ENCODE peak calls at places on chromosomes 6 and 20, in six cellular contexts. One of them, this sample, is unnamed.

GRCh38 chr20:2381303-2381702 is 602 bp downstream of the TGM6 start:
- DNase-seq in neural progenitor cell: no peak
- DNase-seq in PC-3: no peak
- DNase-seq in GM23248: no peak
- DNase-seq in HCT116: no peak
- DNase-seq in SK-N-SH: no peak
- DNase-seq in this sample: no peak

GRCh38 chr6:144568241-144568640 is 283.1 kb downstream of the UTRN start:
- DNase-seq in neural progenitor cell: no peak
- DNase-seq in PC-3: no peak
- DNase-seq in GM23248: no peak
- DNase-seq in HCT116: no peak
- DNase-seq in SK-N-SH: no peak
- DNase-seq in this sample: no peak

GRCh38 chr6:125101656-125102055 is 51.9 kb upstream of the TPD52L1 start:
- DNase-seq in neural progenitor cell: no peak
- DNase-seq in PC-3: peak; percentile 14
- DNase-seq in GM23248: peak; percentile 47
- DNase-seq in HCT116: no peak
- DNase-seq in SK-N-SH: no peak
- DNase-seq in this sample: no peak

GRCh38 chr6:7727150-7727950 is 1.5 kb downstream of the BMP6 start:
- DNase-seq in neural progenitor cell: peak; percentile 73
- DNase-seq in PC-3: peak; percentile 7
- DNase-seq in GM23248: peak; percentile 53
- DNase-seq in HCT116: no peak
- DNase-seq in SK-N-SH: peak; percentile 60
- DNase-seq in this sample: peak; percentile 21

GRCh38 chr20:5495939-5496338 is 179.2 kb upstream of the PROKR2 start:
- DNase-seq in neural progenitor cell: no peak
- DNase-seq in PC-3: no peak
- DNase-seq in GM23248: no peak
- DNase-seq in HCT116: no peak
- DNase-seq in SK-N-SH: no peak
- DNase-seq in this sample: no peak

GRCh38 chr6:105253787-105254186 is 74.0 kb upstream of the POPDC3 start:
- DNase-seq in neural progenitor cell: no peak
- DNase-seq in PC-3: no peak
- DNase-seq in GM23248: no peak
- DNase-seq in HCT116: no peak
- DNase-seq in SK-N-SH: no peak
- DNase-seq in this sample: no peak

GRCh38 chr6:82331031-82331773 is 32.4 kb upstream of the TPBG start:
- DNase-seq in neural progenitor cell: peak; percentile 37
- DNase-seq in PC-3: peak; percentile 79
- DNase-seq in GM23248: peak; percentile 86
- DNase-seq in HCT116: no peak
- DNase-seq in SK-N-SH: no peak
- DNase-seq in this sample: peak; percentile 24

GRCh38 chr6:170114956-170115855 is 175.7 kb downstream of the DLL1 start:
- DNase-seq in neural progenitor cell: no peak
- DNase-seq in PC-3: no peak
- DNase-seq in GM23248: no peak
- DNase-seq in HCT116: no peak
- DNase-seq in SK-N-SH: peak; percentile 29
- DNase-seq in this sample: no peak

GRCh38 chr6:13273931-13274706 is 54.2 kb downstream of the TBC1D7 start:
- DNase-seq in neural progenitor cell: no peak
- DNase-seq in PC-3: no peak
- DNase-seq in GM23248: no peak
- DNase-seq in HCT116: no peak
- DNase-seq in SK-N-SH: no peak
- DNase-seq in this sample: peak; percentile 80

GRCh38 chr6:95431637-95432228 is 145.6 kb upstream of the MANEA start:
- DNase-seq in neural progenitor cell: peak; percentile 37
- DNase-seq in PC-3: peak; percentile 48
- DNase-seq in GM23248: peak; percentile 38
- DNase-seq in HCT116: peak; percentile 23
- DNase-seq in SK-N-SH: peak; percentile 39
- DNase-seq in this sample: peak; percentile 42

GRCh38 chr20:575230-575629 is 31.6 kb upstream of the CSNK2A1 start:
- DNase-seq in neural progenitor cell: no peak
- DNase-seq in PC-3: no peak
- DNase-seq in GM23248: no peak
- DNase-seq in HCT116: no peak
- DNase-seq in SK-N-SH: no peak
- DNase-seq in this sample: no peak

GRCh38 chr20:53617791-53618489 is 24.3 kb upstream of the ZNF217 start:
- DNase-seq in neural progenitor cell: no peak
- DNase-seq in PC-3: no peak
- DNase-seq in GM23248: no peak
- DNase-seq in HCT116: no peak
- DNase-seq in SK-N-SH: no peak
- DNase-seq in this sample: no peak

GRCh38 chr20:53623127-53623453 is 29.5 kb upstream of the ZNF217 start:
- DNase-seq in neural progenitor cell: no peak
- DNase-seq in PC-3: no peak
- DNase-seq in GM23248: no peak
- DNase-seq in HCT116: no peak
- DNase-seq in SK-N-SH: no peak
- DNase-seq in this sample: peak; percentile 8

GRCh38 chr20:53622247-53623114 is 28.8 kb upstream of the ZNF217 start:
- DNase-seq in neural progenitor cell: no peak
- DNase-seq in PC-3: no peak
- DNase-seq in GM23248: no peak
- DNase-seq in HCT116: no peak
- DNase-seq in SK-N-SH: no peak
- DNase-seq in this sample: peak; percentile 40

GRCh38 chr20:53623454-53624206 is 30.0 kb upstream of the ZNF217 start:
- DNase-seq in neural progenitor cell: peak; percentile 54
- DNase-seq in PC-3: peak; percentile 89
- DNase-seq in GM23248: peak; percentile 91
- DNase-seq in HCT116: no peak
- DNase-seq in SK-N-SH: peak; percentile 65
- DNase-seq in this sample: peak; percentile 71

GRCh38 chr20:53621482-53622246 is 28.0 kb upstream of the ZNF217 start:
- DNase-seq in neural progenitor cell: no peak
- DNase-seq in PC-3: peak; percentile 100
- DNase-seq in GM23248: peak; percentile 91
- DNase-seq in HCT116: peak; percentile 90
- DNase-seq in SK-N-SH: peak; percentile 65
- DNase-seq in this sample: peak; percentile 39
- H3K4me2 ChIP-seq in neural progenitor cell: no peak overlapping the region
- H3K4me2 ChIP-seq in PC-3: peak overlapping the region; percentile 83
- H3K4me2 ChIP-seq in GM23248: peak overlapping the region; percentile 84
- H3K4me2 ChIP-seq in HCT116: peak overlapping the region; percentile 76
- H3K4me2 ChIP-seq in SK-N-SH: peak overlapping the region; percentile 72
- H3K4me2 ChIP-seq in this sample: peak overlapping the region; percentile 83

GRCh38 chr20:24784607-24785006 is 164.5 kb upstream of the CST7 start:
- DNase-seq in neural progenitor cell: no peak
- DNase-seq in PC-3: no peak
- DNase-seq in GM23248: no peak
- DNase-seq in HCT116: no peak
- DNase-seq in SK-N-SH: no peak
- DNase-seq in this sample: peak; percentile 67

GRCh38 chr20:24782221-24782620 is 166.8 kb upstream of the CST7 start:
- DNase-seq in neural progenitor cell: no peak
- DNase-seq in PC-3: no peak
- DNase-seq in GM23248: no peak
- DNase-seq in HCT116: no peak
- DNase-seq in SK-N-SH: no peak
- DNase-seq in this sample: no peak

GRCh38 chr20:24781061-24781980 is 167.7 kb upstream of the CST7 start:
- DNase-seq in neural progenitor cell: peak; percentile 54
- DNase-seq in PC-3: peak; percentile 68
- DNase-seq in GM23248: peak; percentile 77
- DNase-seq in HCT116: no peak
- DNase-seq in SK-N-SH: peak; percentile 71
- DNase-seq in this sample: peak; percentile 66

GRCh38 chr20:24783631-24784492 is 165.2 kb upstream of the CST7 start:
- DNase-seq in neural progenitor cell: peak; percentile 17
- DNase-seq in PC-3: peak; percentile 35
- DNase-seq in GM23248: no peak
- DNase-seq in HCT116: no peak
- DNase-seq in SK-N-SH: no peak
- DNase-seq in this sample: peak; percentile 87

DNA sequence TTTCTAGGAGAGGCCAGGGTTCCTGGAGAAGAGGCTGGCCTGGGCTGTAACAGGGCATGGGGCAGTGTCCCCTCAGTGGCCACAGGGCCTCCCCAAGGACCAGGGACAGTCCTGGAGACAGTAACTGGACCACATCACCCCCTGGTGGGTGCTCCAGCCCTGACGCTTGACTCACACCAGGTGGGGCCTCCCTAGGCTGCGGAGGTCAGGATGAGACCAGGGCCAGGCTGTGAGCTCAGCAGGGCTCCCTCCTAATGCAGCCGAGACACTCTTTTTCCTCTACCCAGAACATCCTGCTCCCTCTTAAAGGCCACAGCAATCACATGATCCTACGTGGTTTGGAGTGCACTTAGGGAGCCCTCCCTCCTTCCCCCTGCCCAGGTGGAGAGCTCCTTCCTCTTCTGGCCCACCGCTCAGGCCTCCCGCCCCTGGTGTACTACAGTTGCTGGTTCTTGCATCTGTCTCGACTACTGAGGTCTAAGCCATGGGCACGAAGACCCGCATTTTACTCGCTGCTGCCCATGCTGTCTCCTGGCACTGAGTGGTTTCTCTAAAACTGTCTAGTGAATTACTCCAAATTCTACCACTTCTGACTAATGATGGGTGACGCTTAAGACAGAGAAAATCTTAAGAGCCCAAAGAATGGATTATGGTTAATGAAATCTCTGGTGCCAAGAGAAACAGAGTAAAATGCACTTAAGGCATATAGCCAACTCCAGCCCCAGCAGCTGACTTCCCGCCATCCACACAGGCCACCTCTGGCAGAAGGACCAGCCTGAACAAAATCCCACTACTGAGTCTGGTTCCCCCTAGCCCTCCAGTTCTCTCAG is 166.1 kb upstream of the CST7 start:
- DNase-seq in neural progenitor cell: peak; percentile 21
- DNase-seq in PC-3: peak; percentile 28
- DNase-seq in GM23248: no peak
- DNase-seq in HCT116: no peak
- DNase-seq in SK-N-SH: peak; percentile 44
- DNase-seq in this sample: no peak
- TF ChIP-seq EZH2phosphoT487 in neural progenitor cell: no peak
- TF ChIP-seq EZH2phosphoT487 in PC-3: no peak
- TF ChIP-seq EZH2phosphoT487 in GM23248: no peak
- TF ChIP-seq EZH2phosphoT487 in HCT116: no peak
- TF ChIP-seq EZH2phosphoT487 in SK-N-SH: no peak
- TF ChIP-seq EZH2phosphoT487 in this sample: no peak

DNA sequence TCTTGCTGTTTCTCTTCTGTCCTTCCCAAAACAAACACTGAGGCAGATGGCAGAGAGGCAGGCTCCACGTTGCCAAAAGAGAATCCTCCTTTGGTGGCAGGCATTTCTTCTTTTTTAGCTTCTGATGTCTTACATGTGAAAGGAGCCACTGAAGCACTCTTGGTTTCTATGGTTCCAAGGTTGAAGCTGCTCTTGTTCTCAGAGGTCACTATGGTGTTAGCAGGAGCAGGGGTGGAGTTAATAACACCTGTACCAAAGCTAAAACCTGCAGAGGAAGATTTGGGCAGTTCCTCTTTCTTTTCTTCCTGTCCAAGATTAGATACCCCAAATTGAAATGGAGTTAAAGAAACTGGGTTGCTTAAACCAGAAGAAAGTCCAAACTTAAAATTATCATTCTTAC is 28.8 kb downstream of the FAM8A1 start:
- DNase-seq in neural progenitor cell: no peak
- DNase-seq in PC-3: no peak
- DNase-seq in GM23248: no peak
- DNase-seq in HCT116: no peak
- DNase-seq in SK-N-SH: no peak
- DNase-seq in this sample: peak; percentile 74
- H3K9ac ChIP-seq in neural progenitor cell: no peak overlapping the region
- H3K9ac ChIP-seq in PC-3: no peak overlapping the region
- H3K9ac ChIP-seq in GM23248: no peak overlapping the region
- H3K9ac ChIP-seq in HCT116: no peak overlapping the region
- H3K9ac ChIP-seq in SK-N-SH: no peak overlapping the region
- H3K9ac ChIP-seq in this sample: no peak overlapping the region

DNA sequence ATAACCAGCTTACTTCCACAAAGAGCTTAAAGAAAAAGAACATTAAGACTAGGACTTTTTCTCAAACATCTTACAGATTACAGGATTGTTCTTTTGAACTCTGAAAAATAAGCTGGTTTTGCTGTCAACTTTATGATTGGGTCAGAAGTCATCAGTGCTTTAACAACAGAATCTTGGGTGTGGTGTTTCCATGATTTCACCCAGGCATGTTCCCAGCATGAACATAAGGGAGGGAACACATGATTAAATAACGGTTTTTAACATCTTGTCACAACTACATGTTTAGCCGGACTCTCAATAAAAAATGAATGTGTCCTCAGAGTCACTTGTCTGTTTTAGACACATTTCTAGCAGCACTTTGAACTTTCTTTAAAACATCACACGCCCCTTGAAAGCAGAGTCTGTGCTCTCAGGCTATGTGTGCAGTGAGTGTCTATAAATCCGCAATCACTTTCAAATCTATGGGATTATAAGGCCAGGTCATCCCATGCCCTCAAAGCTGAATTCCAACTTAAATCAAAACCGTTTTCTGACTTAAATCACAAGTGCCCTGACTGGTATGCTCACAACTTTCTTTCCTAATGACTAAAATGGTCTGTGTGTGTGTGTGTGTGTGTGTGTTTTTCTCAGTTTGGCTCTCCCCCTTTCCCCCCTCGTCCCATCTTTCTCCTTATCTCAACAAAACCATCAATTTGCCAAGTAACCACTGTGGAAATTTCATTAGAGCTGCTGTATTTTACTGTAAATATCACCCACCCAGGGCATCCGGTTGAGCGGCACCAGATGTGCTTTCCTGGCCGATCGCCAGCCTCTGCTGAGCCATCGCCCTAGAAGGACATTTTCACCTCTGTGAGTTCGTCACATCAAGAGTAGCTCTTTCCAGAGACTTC is 216.8 kb upstream of the DTNBP1 start:
- DNase-seq in neural progenitor cell: no peak
- DNase-seq in PC-3: peak; percentile 56
- DNase-seq in GM23248: peak; percentile 86
- DNase-seq in HCT116: no peak
- DNase-seq in SK-N-SH: peak; percentile 76
- DNase-seq in this sample: peak; percentile 30
- H3K4me2 ChIP-seq in neural progenitor cell: no peak overlapping the region
- H3K4me2 ChIP-seq in PC-3: no peak overlapping the region
- H3K4me2 ChIP-seq in GM23248: peak overlapping the region; percentile 38
- H3K4me2 ChIP-seq in HCT116: no peak overlapping the region
- H3K4me2 ChIP-seq in SK-N-SH: no peak overlapping the region
- H3K4me2 ChIP-seq in this sample: no peak overlapping the region

DNA sequence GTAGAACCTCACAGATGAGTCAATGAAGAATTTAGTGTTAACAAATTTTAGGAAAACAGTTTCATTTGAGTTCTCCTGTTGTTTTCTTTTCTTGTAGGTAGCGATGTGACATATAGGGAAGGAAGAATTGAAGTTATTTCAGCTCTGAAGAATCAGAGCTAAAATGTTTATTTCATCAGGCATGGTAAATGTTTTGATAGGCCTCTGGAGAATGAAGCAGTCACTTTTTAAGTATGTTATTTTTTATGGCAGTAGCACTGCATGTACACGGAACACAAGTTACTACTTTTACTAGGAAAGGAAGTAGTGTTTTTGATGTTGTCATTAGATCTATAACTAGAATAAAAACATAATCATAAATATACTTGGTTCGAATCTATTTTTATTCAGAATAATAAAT is 1357.3 kb upstream of the CITED2 start:
- DNase-seq in neural progenitor cell: no peak
- DNase-seq in PC-3: no peak
- DNase-seq in GM23248: no peak
- DNase-seq in HCT116: no peak
- DNase-seq in SK-N-SH: no peak
- DNase-seq in this sample: no peak
- TF ChIP-seq EZH2phosphoT487 in neural progenitor cell: no peak
- TF ChIP-seq EZH2phosphoT487 in PC-3: no peak
- TF ChIP-seq EZH2phosphoT487 in GM23248: no peak
- TF ChIP-seq EZH2phosphoT487 in HCT116: no peak
- TF ChIP-seq EZH2phosphoT487 in SK-N-SH: no peak
- TF ChIP-seq EZH2phosphoT487 in this sample: no peak